ENCODE peak calls at places on chromosome 10, in seven cellular contexts. D, G, K, Z, N, J and T are unnamed samples.

GRCh38 chr10:93288679-93289634 is 193.2 kb downstream of the MYOF start:
- DNase-seq in D (peak; percentile 72), G (peak; percentile 95), K (peak; percentile 70), Z (peak; percentile 84), N (peak; percentile 92), J (peak; percentile 71), T (peak; percentile 77)

GRCh38 chr10:30811665-30812017 is 182.1 kb upstream of the LYZL2 start:
- DNase-seq in D (no peak), G (no peak), K (no peak), Z (no peak), N (no peak), J (peak; percentile 78), T (peak; percentile 29)

GRCh38 chr10:122113161-122113944 is 124.4 kb downstream of the TACC2 start:
- DNase-seq in D (peak; percentile 16), G (peak; percentile 48), K (peak; percentile 58), Z (peak; percentile 68), N (peak; percentile 67), J (peak; percentile 74), T (peak; percentile 77)

GRCh38 chr10:85111271-85111670 is 782.9 kb downstream of the CCSER2 start:
- DNase-seq in D (no peak), G (no peak), K (no peak), Z (no peak), N (no peak), J (no peak), T (no peak)

GRCh38 chr10:82757907-82758306 is 882.9 kb downstream of the NRG3 start:
- DNase-seq in D (no peak), G (no peak), K (no peak), Z (no peak), N (no peak), J (no peak), T (no peak)

GRCh38 chr10:85544956-85545355 is 821.6 kb downstream of the GRID1 start:
- DNase-seq in D (no peak), G (no peak), K (no peak), Z (no peak), N (no peak), J (no peak), T (no peak)

GRCh38 chr10:125094111-125094705 is 66.2 kb downstream of the CTBP2 start:
- DNase-seq in D (no peak), G (no peak), K (no peak), Z (no peak), N (no peak), J (no peak), T (no peak)

GRCh38 chr10:79269969-79270368 is 77.3 kb upstream of the PPIF start:
- DNase-seq in D (no peak), G (no peak), K (no peak), Z (no peak), N (no peak), J (no peak), T (no peak)

GRCh38 chr10:79268717-79269116 is 78.6 kb upstream of the PPIF start:
- DNase-seq in D (no peak), G (no peak), K (no peak), Z (no peak), N (no peak), J (no peak), T (no peak)

GRCh38 chr10:29685506-29685905 is 50.7 kb upstream of the SVIL start:
- DNase-seq in D (no peak), G (peak; percentile 57), K (no peak), Z (no peak), N (no peak), J (no peak), T (no peak)

GRCh38 chr10:101767966-101768790 is 7.7 kb downstream of the FGF8 start:
- DNase-seq in D (no peak), G (no peak), K (no peak), Z (no peak), N (no peak), J (no peak), T (no peak)

GRCh38 chr10:31707578-31708411 is 220.8 kb downstream of the ARHGAP12 start:
- DNase-seq in D (no peak), G (peak; percentile 74), K (peak; percentile 32), Z (peak; percentile 77), N (peak; percentile 21), J (peak; percentile 64), T (peak; percentile 43)

GRCh38 chr10:18650618-18651017 is 769 bp downstream of the NSUN6 start:
- DNase-seq in D (no peak), G (no peak), K (no peak), Z (no peak), N (no peak), J (no peak), T (no peak)

GRCh38 chr10:11002485-11002884 is 15.2 kb upstream of the CELF2 start:
- DNase-seq in D (no peak), G (no peak), K (no peak), Z (no peak), N (no peak), J (no peak), T (no peak)

GRCh38 chr10:108817572-108817971 is 1105.7 kb downstream of the XPNPEP1 start:
- DNase-seq in D (no peak), G (peak; percentile 32), K (no peak), Z (no peak), N (no peak), J (no peak), T (no peak)

DNA sequence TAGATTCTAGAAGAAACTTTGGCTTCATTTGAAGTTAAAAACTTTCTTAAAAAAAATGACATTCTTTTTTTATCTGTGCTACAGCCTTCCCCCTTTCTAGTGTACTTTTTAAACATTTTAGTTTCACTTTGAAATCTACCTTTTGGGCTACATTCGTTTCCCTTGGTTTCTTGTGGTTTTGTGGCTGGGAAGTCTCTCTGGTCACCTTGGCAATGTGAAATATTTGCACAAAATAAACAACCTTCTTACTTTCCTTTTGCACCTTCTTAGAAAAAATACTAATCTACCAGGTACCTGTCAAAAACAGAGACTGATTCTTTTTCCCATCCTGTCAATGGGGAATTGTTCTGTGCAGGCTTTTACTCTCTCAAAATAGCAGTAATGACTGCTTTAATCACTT is 350.2 kb downstream of the GATA3 start:
- DNase-seq in D (no peak), G (peak; percentile 44), K (peak; percentile 70), Z (no peak), N (peak; percentile 47), J (no peak), T (no peak)
- H3K9ac ChIP-seq in D (no peak overlapping the region), G (no peak overlapping the region), K (peak overlapping the region; percentile 48), Z (no peak overlapping the region), N (peak overlapping the region; percentile 44), J (no peak overlapping the region), T (no peak overlapping the region)

GRCh38 chr10:6537704-6538103 is 42.4 kb downstream of the PRKCQ start:
- DNase-seq in D (no peak), G (no peak), K (no peak), Z (no peak), N (no peak), J (no peak), T (no peak)

GRCh38 chr10:6543431-6544005 is 36.6 kb downstream of the PRKCQ start:
- DNase-seq in D (no peak), G (no peak), K (no peak), Z (no peak), N (no peak), J (no peak), T (no peak)

GRCh38 chr10:6542999-6543430 is 37.1 kb downstream of the PRKCQ start:
- DNase-seq in D (no peak), G (no peak), K (no peak), Z (no peak), N (no peak), J (no peak), T (no peak)
- H3K4me3 ChIP-seq in D (no peak overlapping the region), G (no peak overlapping the region), K (no peak overlapping the region), Z (no peak overlapping the region), N (no peak overlapping the region), J (no peak overlapping the region), T (no peak overlapping the region)

GRCh38 chr10:90929179-90929578 is 8.3 kb upstream of the ANKRD1 start:
- DNase-seq in D (no peak), G (no peak), K (no peak), Z (no peak), N (no peak), J (no peak), T (no peak)

GRCh38 chr10:90925078-90926029 is 4.5 kb upstream of the ANKRD1 start:
- DNase-seq in D (no peak), G (no peak), K (no peak), Z (no peak), N (no peak), J (no peak), T (no peak)

GRCh38 chr10:90924552-90924951 is 3.7 kb upstream of the ANKRD1 start:
- DNase-seq in D (no peak), G (no peak), K (no peak), Z (no peak), N (no peak), J (no peak), T (no peak)

GRCh38 chr10:90930070-90930837 is 9.4 kb upstream of the ANKRD1 start:
- DNase-seq in D (no peak), G (peak; percentile 87), K (peak; percentile 14), Z (peak; percentile 75), N (peak; percentile 84), J (peak; percentile 81), T (no peak)

GRCh38 chr10:90927293-90927692 is 6.4 kb upstream of the ANKRD1 start:
- DNase-seq in D (no peak), G (no peak), K (no peak), Z (no peak), N (no peak), J (no peak), T (no peak)
- H3K27me3 ChIP-seq in D (peaks cover 5% of the 10 kb centered on the region), G (no peaks in the 10 kb centered on the region), K (no peaks in the 10 kb centered on the region), Z (no peaks in the 10 kb centered on the region), N (no peaks in the 10 kb centered on the region), J (no peaks in the 10 kb centered on the region), T (no peaks in the 10 kb centered on the region)

GRCh38 chr10:72315054-72315453 is 39.7 kb downstream of the DNAJB12 start:
- DNase-seq in D (no peak), G (no peak), K (peak; percentile 61), Z (no peak), N (no peak), J (no peak), T (peak; percentile 46)

GRCh38 chr10:72315611-72316385 is 38.9 kb downstream of the DNAJB12 start:
- DNase-seq in D (no peak), G (peak; percentile 58), K (peak; percentile 61), Z (peak; percentile 52), N (peak; percentile 82), J (peak; percentile 93), T (peak; percentile 82)

GRCh38 chr10:72318383-72319262 is 36.1 kb downstream of the DNAJB12 start:
- DNase-seq in D (no peak), G (no peak), K (no peak), Z (no peak), N (peak; percentile 22), J (no peak), T (no peak)

GRCh38 chr10:72316386-72316700 is 38.4 kb downstream of the DNAJB12 start:
- DNase-seq in D (no peak), G (no peak), K (no peak), Z (no peak), N (no peak), J (no peak), T (no peak)

DNA sequence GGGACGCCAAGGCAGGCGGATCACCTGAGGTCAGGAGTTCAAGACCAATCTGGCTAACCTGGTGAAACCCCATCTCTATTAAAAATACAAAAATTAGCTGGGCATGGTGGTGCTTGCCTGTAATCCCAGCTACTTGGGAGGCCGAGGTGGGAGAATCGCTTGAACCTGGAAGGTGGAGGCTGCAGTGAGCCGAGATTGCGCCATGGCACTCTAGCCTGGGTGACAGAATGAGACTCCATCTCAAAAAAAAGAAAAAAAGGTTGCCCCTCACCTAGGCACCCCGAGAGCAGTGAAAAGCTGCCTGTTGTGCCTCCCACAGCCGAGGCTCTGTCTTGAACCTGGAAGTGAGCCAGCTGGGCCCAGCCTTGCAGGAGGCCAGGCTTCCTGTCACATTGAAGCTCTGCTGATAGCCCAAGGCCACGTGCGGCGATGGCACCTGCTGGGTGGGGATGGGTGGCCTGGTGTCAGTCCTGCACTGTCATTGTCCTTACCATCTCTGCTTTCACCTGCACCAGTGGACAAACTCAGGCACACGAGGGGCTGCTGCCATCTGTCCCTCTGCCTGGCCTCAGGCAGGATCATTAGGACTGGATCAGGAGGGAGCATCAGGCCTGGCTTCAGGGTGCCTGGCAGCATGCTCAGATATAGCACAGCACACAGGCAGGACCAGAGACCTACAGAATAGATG is 37.8 kb downstream of the DNAJB12 start:
- DNase-seq in D (peak; percentile 77), G (no peak), K (no peak), Z (no peak), N (no peak), J (no peak), T (peak; percentile 88)
- H3K9ac ChIP-seq in D (peak overlapping the region; percentile 86), G (no peak overlapping the region), K (no peak overlapping the region), Z (no peak overlapping the region), N (no peak overlapping the region), J (no peak overlapping the region), T (no peak overlapping the region)